ENCODE peak calls at places on chromosomes 7 and 10, in ten cellular contexts. M is activated CD4-positive, alpha-beta T cell treated with anti-CD3 and anti-CD28 coated beads for 4 hours; O is stimulated activated CD4-positive, alpha-beta T cell treated with anti-CD3 and anti-CD28 coated beads, Interleukin-2, amount 100 ng/mL, for 24 hours; F is A673; W is NCI-H2171 treated with DMSO at 0.1 percent for 48 hours; D is activated CD4-positive, alpha-beta memory T cell treated with anti-CD3 and anti-CD28 coated beads, Interleukin-2, amount 10 ng/mL, durations not matched to agents 7 days and 5 days; J is H7; Z is lung; R is mucosa of gallbladder; U is activated T-helper 1 cell treated with Interleukin-2 at 50 U/mL for 16 hours. L is an unnamed sample.

GRCh38 chr7:100158229-100159098 is at the start of gene TRAPPC14:
- DNase-seq in M (peak; percentile 91), O (peak; percentile 97), F (peak; percentile 92), W (peak; percentile 82), D (peak; percentile 93), J (peak; percentile 100), Z (peak; percentile 94), R (peak; percentile 92), U (peak; percentile 86), L (peak; percentile 92)

GRCh38 chr7:29606287-29606721 is 42.7 kb downstream of the PRR15 start:
- DNase-seq in M (no peak), O (no peak), F (no peak), W (no peak), D (no peak), J (no peak), Z (no peak), R (peak; percentile 42), U (no peak), L (no peak)

GRCh38 chr7:51647931-51648351 is 331.3 kb upstream of the COBL start:
- DNase-seq in M (no peak), O (no peak), F (no peak), W (no peak), D (no peak), J (no peak), Z (no peak), R (peak; percentile 67), U (no peak), L (no peak)

GRCh38 chr7:157818701-157819516 is 482.1 kb downstream of the DNAJB6 start:
- DNase-seq in M (no peak), O (no peak), F (no peak), W (no peak), D (no peak), J (no peak), Z (no peak), R (no peak), U (no peak), L (no peak)

GRCh38 chr10:119252051-119252465 is 44.7 kb downstream of the GRK5 start:
- DNase-seq in M (no peak), O (no peak), F (no peak), W (no peak), D (no peak), J (peak; percentile 33), Z (no peak), R (no peak), U (no peak), L (no peak)

GRCh38 chr10:516766-517165 is 172.7 kb downstream of the DIP2C start:
- DNase-seq in M (no peak), O (no peak), F (no peak), W (no peak), D (no peak), J (peak; percentile 68), Z (no peak), R (no peak), U (no peak), L (no peak)

GRCh38 chr7:46459942-46460341 is 538.9 kb upstream of the IGFBP3 start:
- DNase-seq in M (no peak), O (no peak), F (no peak), W (no peak), D (no peak), J (no peak), Z (no peak), R (no peak), U (no peak), L (no peak)

GRCh38 chr7:76282344-76283253 is 19.9 kb upstream of the HSPB1 start:
- DNase-seq in M (no peak), O (no peak), F (no peak), W (no peak), D (no peak), J (peak; percentile 95), Z (no peak), R (no peak), U (no peak), L (peak; percentile 15)

GRCh38 chr10:23535381-23535780 is 96.5 kb downstream of the OTUD1 start:
- DNase-seq in M (no peak), O (no peak), F (peak; percentile 58), W (no peak), D (no peak), J (no peak), Z (no peak), R (no peak), U (no peak), L (no peak)

GRCh38 chr10:104589871-104590270 is 51.2 kb upstream of the SORCS3 start:
- DNase-seq in M (no peak), O (no peak), F (peak; percentile 39), W (no peak), D (no peak), J (no peak), Z (no peak), R (no peak), U (no peak), L (no peak)

GRCh38 chr10:43857206-43857952 is 208.7 kb upstream of the ZNF32 start:
- DNase-seq in M (no peak), O (no peak), F (no peak), W (no peak), D (peak; percentile 14), J (no peak), Z (no peak), R (peak; percentile 36), U (no peak), L (no peak)

GRCh38 chr7:155466814-155467675 is 9.1 kb downstream of the EN2 start:
- DNase-seq in M (no peak), O (peak; percentile 36), F (peak; percentile 91), W (no peak), D (peak; percentile 28), J (peak; percentile 95), Z (no peak), R (no peak), U (no peak), L (no peak)

GRCh38 chr7:24038993-24039392 is 245.0 kb upstream of the NPY start:
- DNase-seq in M (no peak), O (no peak), F (no peak), W (peak; percentile 88), D (no peak), J (no peak), Z (no peak), R (no peak), U (no peak), L (no peak)

GRCh38 chr7:7567898-7568531 is 1.3 kb downstream of the MIOS start:
- DNase-seq in M (no peak), O (no peak), F (no peak), W (no peak), D (no peak), J (no peak), Z (no peak), R (no peak), U (no peak), L (no peak)

GRCh38 chr7:108001759-108002725 is 919 bp downstream of the LAMB1 start:
- DNase-seq in M (no peak), O (no peak), F (peak; percentile 78), W (peak; percentile 68), D (no peak), J (peak; percentile 78), Z (no peak), R (no peak), U (no peak), L (no peak)

GRCh38 chr7:69204936-69205335 is 393.3 kb upstream of the AUTS2 start:
- DNase-seq in M (no peak), O (no peak), F (no peak), W (peak; percentile 39), D (no peak), J (no peak), Z (no peak), R (no peak), U (no peak), L (no peak)

GRCh38 chr7:97732567-97733275 is 835 bp downstream of the TAC1 start:
- DNase-seq in M (no peak), O (no peak), F (no peak), W (no peak), D (no peak), J (peak; percentile 63), Z (no peak), R (no peak), U (no peak), L (no peak)

GRCh38 chr10:46074547-46074946 is 28.5 kb upstream of the MSMB start:
- DNase-seq in M (no peak), O (no peak), F (no peak), W (no peak), D (no peak), J (no peak), Z (no peak), R (no peak), U (no peak), L (no peak)

GRCh38 chr7:121330053-121330833 is 1.4 kb downstream of the WNT16 start:
- DNase-seq in M (no peak), O (no peak), F (peak; percentile 24), W (no peak), D (no peak), J (peak; percentile 58), Z (no peak), R (no peak), U (no peak), L (no peak)

GRCh38 chr7:151897201-151897711 is 20.3 kb upstream of the PRKAG2 start:
- DNase-seq in M (no peak), O (no peak), F (peak; percentile 45), W (no peak), D (no peak), J (peak; percentile 79), Z (no peak), R (no peak), U (no peak), L (no peak)

GRCh38 chr10:17255512-17255911 is 27.5 kb downstream of the VIM start:
- DNase-seq in M (no peak), O (no peak), F (no peak), W (no peak), D (no peak), J (no peak), Z (no peak), R (no peak), U (no peak), L (no peak)

GRCh38 chr7:27860800-27861199 is 120.8 kb downstream of the TAX1BP1 start:
- DNase-seq in M (no peak), O (no peak), F (no peak), W (no peak), D (no peak), J (no peak), Z (no peak), R (no peak), U (no peak), L (no peak)

GRCh38 chr10:33381897-33382578 is 47.6 kb upstream of the NRP1 start:
- DNase-seq in M (no peak), O (no peak), F (no peak), W (peak; percentile 41), D (no peak), J (peak; percentile 11), Z (no peak), R (peak; percentile 20), U (no peak), L (no peak)

GRCh38 chr7:79114875-79115274 is 338.6 kb downstream of the MAGI2 start:
- DNase-seq in M (no peak), O (no peak), F (no peak), W (no peak), D (no peak), J (no peak), Z (no peak), R (no peak), U (no peak), L (no peak)

GRCh38 chr10:69348824-69349541 is 67.7 kb downstream of the TACR2 start:
- DNase-seq in M (no peak), O (no peak), F (no peak), W (peak; percentile 47), D (no peak), J (no peak), Z (no peak), R (no peak), U (no peak), L (no peak)

L was measured in stimulated activated naive CD4-positive, alpha-beta T cell treated with Interleukin-2 at 50 U/mL for 16 hours.